ENCODE peak calls at places on chromosomes 5 and 9, in five cellular contexts. One of them, this sample, is unnamed. For H3K9me3, the result is how much of the 10 kb centered on the place peaks cover.

GRCh38 chr9:69131682-69132081 is 42.4 kb upstream of the TJP2 start:
- DNase-seq in iPS DF 6.9: no peak
- DNase-seq in ovary: no peak
- DNase-seq in sigmoid colon: peak
- DNase-seq in tibial nerve: no peak
- DNase-seq in this sample: no peak

GRCh38 chr9:114981095-114981494 is 50.7 kb upstream of the TNFSF8 start:
- DNase-seq in iPS DF 6.9: no peak
- DNase-seq in ovary: no peak
- DNase-seq in sigmoid colon: no peak
- DNase-seq in tibial nerve: no peak
- DNase-seq in this sample: no peak

GRCh38 chr9:115808695-115809094 is 344.9 kb upstream of the PAPPA start:
- DNase-seq in iPS DF 6.9: no peak
- DNase-seq in ovary: no peak
- DNase-seq in sigmoid colon: no peak
- DNase-seq in tibial nerve: no peak
- DNase-seq in this sample: no peak

GRCh38 chr5:132211787-132212186 is 15.9 kb downstream of the P4HA2 start:
- DNase-seq in iPS DF 6.9: no peak
- DNase-seq in ovary: no peak
- DNase-seq in sigmoid colon: no peak
- DNase-seq in tibial nerve: no peak
- DNase-seq in this sample: no peak

GRCh38 chr5:74648835-74649286 is 8.3 kb upstream of the ENC1 start:
- DNase-seq in iPS DF 6.9: no peak
- DNase-seq in ovary: no peak
- DNase-seq in sigmoid colon: no peak
- DNase-seq in tibial nerve: no peak
- DNase-seq in this sample: peak

GRCh38 chr5:55675119-55675518 is 37.0 kb downstream of the SLC38A9 start:
- DNase-seq in iPS DF 6.9: no peak
- DNase-seq in ovary: no peak
- DNase-seq in sigmoid colon: no peak
- DNase-seq in tibial nerve: no peak
- DNase-seq in this sample: no peak

GRCh38 chr5:127838661-127839060 is 135.5 kb downstream of the CCDC192 start:
- DNase-seq in iPS DF 6.9: no peak
- DNase-seq in ovary: no peak
- DNase-seq in sigmoid colon: no peak
- DNase-seq in tibial nerve: no peak
- DNase-seq in this sample: peak

GRCh38 chr5:71924325-71924724 is 182.9 kb upstream of the MAP1B start:
- DNase-seq in iPS DF 6.9: no peak
- DNase-seq in ovary: no peak
- DNase-seq in sigmoid colon: no peak
- DNase-seq in tibial nerve: no peak
- DNase-seq in this sample: no peak

GRCh38 chr5:1214163-1214935 is 10.8 kb upstream of the SLC6A18 start:
- DNase-seq in iPS DF 6.9: no peak
- DNase-seq in ovary: no peak
- DNase-seq in sigmoid colon: no peak
- DNase-seq in tibial nerve: no peak
- DNase-seq in this sample: no peak

GRCh38 chr5:148687427-148687826 is 33.1 kb upstream of the HTR4 start:
- DNase-seq in iPS DF 6.9: peak
- DNase-seq in ovary: no peak
- DNase-seq in sigmoid colon: no peak
- DNase-seq in tibial nerve: no peak
- DNase-seq in this sample: peak

GRCh38 chr5:2188661-2189060 is 305.9 kb upstream of the IRX4 start:
- DNase-seq in iPS DF 6.9: no peak
- DNase-seq in ovary: no peak
- DNase-seq in sigmoid colon: no peak
- DNase-seq in tibial nerve: no peak
- DNase-seq in this sample: no peak

GRCh38 chr9:130128782-130129424 is 43.3 kb upstream of the NCS1 start:
- DNase-seq in iPS DF 6.9: no peak
- DNase-seq in ovary: no peak
- DNase-seq in sigmoid colon: no peak
- DNase-seq in tibial nerve: no peak
- DNase-seq in this sample: no peak

GRCh38 chr5:35990524-35990923 is 666 bp downstream of the UGT3A1 start:
- DNase-seq in iPS DF 6.9: peak
- DNase-seq in ovary: no peak
- DNase-seq in sigmoid colon: no peak
- DNase-seq in tibial nerve: no peak
- DNase-seq in this sample: no peak

GRCh38 chr9:107925756-107926297 is 436.3 kb upstream of the KLF4 start:
- DNase-seq in iPS DF 6.9: no peak
- DNase-seq in ovary: no peak
- DNase-seq in sigmoid colon: no peak
- DNase-seq in tibial nerve: no peak
- DNase-seq in this sample: no peak

DNA sequence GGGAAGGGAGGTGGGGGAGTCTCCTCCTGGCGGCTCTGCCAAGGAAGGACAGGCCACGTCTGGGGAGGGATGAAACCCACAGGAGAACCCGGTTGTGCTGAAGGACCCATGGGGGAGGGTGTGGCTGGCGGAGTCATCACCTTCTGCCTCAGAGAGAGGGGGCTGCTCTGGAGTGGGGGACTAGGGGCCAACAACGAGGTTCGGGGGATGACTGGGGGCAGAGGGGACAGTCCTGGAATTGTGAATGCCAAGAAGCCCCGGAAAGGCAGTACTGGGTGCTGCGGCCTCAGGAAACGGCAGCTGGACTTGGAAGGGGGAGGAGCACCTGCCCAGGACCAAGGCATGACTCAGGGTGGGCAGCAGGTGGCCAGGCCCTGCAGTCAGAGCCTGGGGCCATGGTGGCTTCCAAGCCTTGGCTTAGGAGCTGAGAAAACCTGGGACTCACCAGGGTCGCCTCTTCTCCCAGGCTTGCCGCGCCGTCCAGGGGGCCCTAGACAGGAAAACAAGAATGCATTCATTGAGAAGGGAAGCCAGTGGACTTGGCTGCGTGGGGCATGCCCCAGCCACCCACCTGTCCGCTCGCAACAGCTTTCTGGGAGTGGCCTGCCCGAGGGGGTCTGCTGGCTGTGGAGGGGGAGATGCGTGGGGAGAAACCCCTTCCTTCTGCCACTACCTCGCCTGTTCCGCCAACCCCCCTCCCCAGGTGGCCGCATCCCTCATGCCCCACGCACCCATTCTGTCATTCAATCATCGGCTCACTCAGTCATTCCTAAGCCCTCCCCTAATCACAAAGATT is 74.0 kb upstream of the PHYKPL start:
- DNase-seq in iPS DF 6.9: no peak
- DNase-seq in ovary: no peak
- DNase-seq in sigmoid colon: peak
- DNase-seq in tibial nerve: no peak
- DNase-seq in this sample: no peak
- H3K9me3 ChIP-seq in iPS DF 6.9: under half
- H3K9me3 ChIP-seq in ovary: under half
- H3K9me3 ChIP-seq in sigmoid colon: under half
- H3K9me3 ChIP-seq in tibial nerve: under half
- H3K9me3 ChIP-seq in this sample: under half

GRCh38 chr5:102794047-102794446 is 38.9 kb downstream of the PAM start:
- DNase-seq in iPS DF 6.9: no peak
- DNase-seq in ovary: no peak
- DNase-seq in sigmoid colon: no peak
- DNase-seq in tibial nerve: no peak
- DNase-seq in this sample: no peak

GRCh38 chr5:102792705-102793104 is 37.6 kb downstream of the PAM start:
- DNase-seq in iPS DF 6.9: no peak
- DNase-seq in ovary: no peak
- DNase-seq in sigmoid colon: no peak
- DNase-seq in tibial nerve: no peak
- DNase-seq in this sample: peak

GRCh38 chr5:102787134-102787533 is 32.0 kb downstream of the PAM start:
- DNase-seq in iPS DF 6.9: no peak
- DNase-seq in ovary: no peak
- DNase-seq in sigmoid colon: no peak
- DNase-seq in tibial nerve: no peak
- DNase-seq in this sample: no peak

GRCh38 chr5:102789469-102789868 is 34.4 kb downstream of the PAM start:
- DNase-seq in iPS DF 6.9: no peak
- DNase-seq in ovary: no peak
- DNase-seq in sigmoid colon: no peak
- DNase-seq in tibial nerve: no peak
- DNase-seq in this sample: no peak

GRCh38 chr5:102788788-102789187 is 33.7 kb downstream of the PAM start:
- DNase-seq in iPS DF 6.9: no peak
- DNase-seq in ovary: no peak
- DNase-seq in sigmoid colon: no peak
- DNase-seq in tibial nerve: no peak
- DNase-seq in this sample: no peak
- H3K4me3 ChIP-seq in iPS DF 6.9: no peak
- H3K4me3 ChIP-seq in ovary: no peak
- H3K4me3 ChIP-seq in sigmoid colon: no peak
- H3K4me3 ChIP-seq in tibial nerve: no peak
- H3K4me3 ChIP-seq in this sample: no peak

DNA sequence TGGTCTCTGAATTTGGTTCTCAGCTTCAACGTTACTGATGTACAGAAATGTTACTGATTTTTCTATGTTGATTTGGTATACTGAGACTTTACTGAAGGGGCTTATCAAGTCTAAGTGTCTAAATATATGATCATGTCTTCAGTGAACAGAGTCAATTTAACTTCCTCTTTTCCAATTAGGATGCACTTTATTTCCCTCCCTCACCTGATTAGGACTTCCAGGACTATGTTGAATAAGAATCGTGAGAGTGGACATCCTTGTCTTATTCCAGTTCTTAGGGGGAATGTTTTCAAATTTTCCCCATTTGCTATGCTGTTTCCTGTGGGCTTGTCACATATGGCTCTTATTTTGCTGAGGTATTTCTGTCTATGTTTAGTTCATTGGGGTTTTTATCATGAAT is 349.5 kb downstream of the PRR16 start:
- DNase-seq in iPS DF 6.9: no peak
- DNase-seq in ovary: no peak
- DNase-seq in sigmoid colon: no peak
- DNase-seq in tibial nerve: no peak
- DNase-seq in this sample: no peak
- H3K9me3 ChIP-seq in iPS DF 6.9: under half
- H3K9me3 ChIP-seq in ovary: under half
- H3K9me3 ChIP-seq in sigmoid colon: under half
- H3K9me3 ChIP-seq in tibial nerve: under half
- H3K9me3 ChIP-seq in this sample: under half

DNA sequence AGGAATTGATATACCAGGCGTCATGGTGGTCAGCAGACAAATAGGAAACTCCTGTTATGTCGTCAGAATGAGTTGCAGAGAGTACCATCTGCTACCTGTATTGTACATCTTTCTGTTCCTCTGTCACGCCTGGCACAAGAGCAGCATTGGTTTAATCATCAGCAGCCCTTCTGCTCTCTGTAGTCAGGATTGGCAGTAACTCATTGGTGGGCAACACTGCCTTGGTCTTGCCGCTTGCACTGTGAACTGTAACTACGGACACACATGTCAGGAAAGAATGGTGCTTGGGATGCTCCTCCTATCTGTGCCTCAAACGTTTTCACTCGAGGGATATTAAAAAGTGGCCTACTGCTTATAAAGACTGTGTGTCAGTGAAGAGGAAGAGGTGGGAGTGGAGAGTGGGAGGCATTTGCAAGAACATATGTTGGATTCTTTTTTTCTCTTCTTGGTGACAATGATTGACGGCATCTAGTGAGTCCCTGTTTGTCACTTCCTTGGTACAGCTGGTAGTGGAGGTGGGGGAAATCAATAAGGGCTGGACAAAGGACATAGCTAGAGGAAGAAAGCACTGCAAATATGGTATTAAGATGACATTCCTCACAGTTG is 76.6 kb downstream of the F2RL2 start:
- DNase-seq in iPS DF 6.9: no peak
- DNase-seq in ovary: no peak
- DNase-seq in sigmoid colon: no peak
- DNase-seq in tibial nerve: no peak
- DNase-seq in this sample: no peak
- H3K4me3 ChIP-seq in iPS DF 6.9: no peak
- H3K4me3 ChIP-seq in ovary: no peak
- H3K4me3 ChIP-seq in sigmoid colon: no peak
- H3K4me3 ChIP-seq in tibial nerve: no peak
- H3K4me3 ChIP-seq in this sample: no peak

GRCh38 chr5:78816143-78816765 is 167.7 kb upstream of the LHFPL2 start:
- DNase-seq in iPS DF 6.9: no peak
- DNase-seq in ovary: no peak
- DNase-seq in sigmoid colon: no peak
- DNase-seq in tibial nerve: no peak
- DNase-seq in this sample: no peak
- H3K9me3 ChIP-seq in iPS DF 6.9: under half
- H3K9me3 ChIP-seq in ovary: under half
- H3K9me3 ChIP-seq in sigmoid colon: under half
- H3K9me3 ChIP-seq in tibial nerve: under half
- H3K9me3 ChIP-seq in this sample: under half

DNA sequence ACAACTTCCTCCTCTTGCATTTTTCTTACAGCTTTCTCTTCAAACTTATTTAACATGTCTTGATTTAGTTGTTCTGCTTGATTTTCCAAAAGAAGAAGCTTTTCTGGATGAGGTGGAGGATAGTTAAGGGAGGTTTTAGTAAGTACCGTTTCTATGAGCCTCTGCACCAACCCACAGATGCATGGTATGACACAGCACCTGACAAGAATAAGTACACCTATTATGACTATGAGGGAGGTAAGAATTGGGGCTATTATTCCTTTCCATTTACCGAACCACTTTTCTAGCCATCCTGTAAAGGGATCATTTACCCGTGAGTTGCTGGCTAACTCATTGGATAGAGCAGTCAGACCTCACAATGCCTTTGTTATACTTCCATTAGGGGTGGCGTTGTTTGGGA is 2.5 kb upstream of the HMGCS1 start:
- DNase-seq in iPS DF 6.9: no peak
- DNase-seq in ovary: no peak
- DNase-seq in sigmoid colon: no peak
- DNase-seq in tibial nerve: no peak
- DNase-seq in this sample: no peak
- H3K4me3 ChIP-seq in iPS DF 6.9: no peak
- H3K4me3 ChIP-seq in ovary: no peak
- H3K4me3 ChIP-seq in sigmoid colon: no peak
- H3K4me3 ChIP-seq in tibial nerve: no peak
- H3K4me3 ChIP-seq in this sample: no peak

GRCh38 chr9:78707481-78707977 is 410.6 kb downstream of the PSAT1 start:
- DNase-seq in iPS DF 6.9: no peak
- DNase-seq in ovary: no peak
- DNase-seq in sigmoid colon: no peak
- DNase-seq in tibial nerve: no peak
- DNase-seq in this sample: peak
- H3K9me3 ChIP-seq in iPS DF 6.9: under half
- H3K9me3 ChIP-seq in ovary: under half
- H3K9me3 ChIP-seq in sigmoid colon: under half
- H3K9me3 ChIP-seq in tibial nerve: under half
- H3K9me3 ChIP-seq in this sample: under half

This sample was measured in Karpas-422.